ENCODE peak calls at places on chromosome 7, in eight cellular contexts. K is tibial artery, O is GM12865, I is spleen, Z is astrocyte, A is fibroblast of mammary gland, H is lower lobe of right lung, L is cardiac fibroblast. V is an unnamed sample.

GRCh38 chr7:37419496-37419895 is 29.2 kb downstream of the ELMO1 start:
- DNase-seq in K (no peak), O (no peak), H (no peak), L (no peak), I (no peak), A (no peak), Z (no peak), V (no peak)

GRCh38 chr7:72325561-72325960 is 86.6 kb downstream of the CALN1 start:
- DNase-seq in A (no peak), L (no peak), O (no peak), Z (no peak), H (no peak), K (no peak), I (no peak), V (no peak)

GRCh38 chr7:80699030-80699638 is 60.7 kb downstream of the CD36 start:
- DNase-seq in K (no peak), Z (no peak), A (peak; percentile 69), L (peak; percentile 76), H (no peak), I (no peak), O (peak; percentile 46), V (no peak)

GRCh38 chr7:101595246-101595645 is 33.9 kb downstream of the MYL10 start:
- DNase-seq in Z (no peak), A (no peak), L (no peak), I (no peak), H (no peak), O (no peak), K (no peak), V (no peak)

GRCh38 chr7:74612015-74612829 is 45.3 kb upstream of the GTF2I start:
- DNase-seq in L (no peak), K (no peak), A (no peak), Z (peak; percentile 51), O (no peak), H (peak; percentile 61), I (no peak), V (no peak)

GRCh38 chr7:129851174-129851573 is 101.6 kb downstream of the UBE2H start:
- DNase-seq in L (no peak), K (no peak), Z (no peak), H (no peak), I (no peak), O (no peak), A (no peak), V (no peak)

GRCh38 chr7:101553771-101554445 is 75.2 kb downstream of the MYL10 start:
- DNase-seq in L (no peak), H (no peak), O (no peak), K (no peak), A (no peak), I (no peak), Z (no peak), V (peak; percentile 6)

GRCh38 chr7:115359919-115360318 is 438.0 kb downstream of the MDFIC start:
- DNase-seq in Z (peak; percentile 8), K (no peak), H (no peak), I (no peak), O (no peak), A (peak; percentile 57), L (no peak), V (no peak)

GRCh38 chr7:22866965-22867364 is 44.3 kb upstream of the TOMM7 start:
- DNase-seq in O (no peak), A (peak; percentile 85), K (no peak), L (peak; percentile 85), Z (peak; percentile 55), I (no peak), H (no peak), V (no peak)

GRCh38 chr7:1863091-1863900 is 193.2 kb downstream of the ELFN1 start:
- DNase-seq in Z (no peak), L (no peak), K (no peak), A (no peak), H (no peak), I (no peak), O (no peak), V (no peak)

GRCh38 chr7:696426-697258 is 29.9 kb upstream of the DNAAF5 start:
- DNase-seq in L (peak; percentile 21), A (no peak), K (no peak), H (no peak), Z (no peak), I (peak; percentile 70), O (no peak), V (no peak)

GRCh38 chr7:118298771-118299170 is 74.3 kb downstream of the ANKRD7 start:
- DNase-seq in H (no peak), O (no peak), L (no peak), Z (no peak), K (no peak), I (no peak), A (no peak), V (no peak)

GRCh38 chr7:153941061-153941460 is 111.1 kb upstream of the DPP6 start:
- DNase-seq in K (no peak), I (no peak), A (no peak), L (no peak), O (no peak), H (no peak), Z (no peak), V (no peak)

GRCh38 chr7:22672892-22673637 is 53.9 kb upstream of the IL6 start:
- DNase-seq in K (no peak), H (no peak), A (no peak), O (peak; percentile 71), Z (no peak), I (no peak), L (no peak), V (no peak)

GRCh38 chr7:155947051-155947450 is 134.8 kb upstream of the SHH start:
- DNase-seq in L (peak; percentile 23), Z (peak; percentile 77), K (no peak), O (no peak), A (peak; percentile 9), I (no peak), H (no peak), V (no peak)

GRCh38 chr7:149610441-149611011 is 112.9 kb upstream of the ZNF746 start:
- DNase-seq in H (no peak), L (no peak), K (no peak), Z (peak; percentile 29), I (peak; percentile 3), O (no peak), A (peak; percentile 36), V (no peak)

GRCh38 chr7:27345164-27345887 is 102.7 kb downstream of the EVX1 start:
- DNase-seq in H (no peak), L (no peak), A (no peak), O (no peak), K (no peak), I (no peak), Z (no peak), V (no peak)

GRCh38 chr7:22176791-22177412 is 180.1 kb downstream of the RAPGEF5 start:
- DNase-seq in A (no peak), H (no peak), L (no peak), K (no peak), Z (no peak), O (no peak), I (no peak), V (no peak)

GRCh38 chr7:93799750-93800357 is 90.7 kb downstream of the TFPI2 start:
- DNase-seq in I (no peak), K (no peak), A (peak; percentile 42), H (no peak), O (peak; percentile 9), Z (peak; percentile 11), L (peak; percentile 64), V (no peak)

DNA sequence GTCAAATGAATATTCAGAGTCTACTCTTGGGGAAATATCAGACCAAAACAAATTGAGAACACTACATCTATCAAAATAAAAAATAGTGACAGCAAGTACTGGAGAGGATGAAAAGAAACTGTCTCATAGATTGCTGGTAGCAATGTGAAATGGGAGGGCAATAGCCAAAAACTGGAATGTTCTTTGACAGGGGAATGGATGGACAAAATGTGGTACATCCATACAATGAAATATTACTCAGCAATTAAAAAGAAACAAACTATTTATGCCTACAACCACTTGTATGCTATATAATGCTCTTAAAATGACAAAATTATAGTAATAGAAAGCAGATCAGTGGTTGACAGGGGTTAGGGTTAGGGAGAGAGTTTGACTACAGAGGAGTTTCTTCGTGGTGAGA is 46.0 kb downstream of the CYP51A1 start:
- DNase-seq in H (no peak), Z (no peak), I (no peak), A (no peak), O (no peak), K (no peak), L (no peak), V (no peak)
- H3K4me3 ChIP-seq in H (no peak overlapping the region), Z (no peak overlapping the region), I (no peak overlapping the region), A (no peak overlapping the region), O (no peak overlapping the region), K (no peak overlapping the region), L (no peak overlapping the region), V (no peak overlapping the region)

GRCh38 chr7:139776486-139777303 is 1.1 kb downstream of the HIPK2 start:
- DNase-seq in I (peak; percentile 83), H (no peak), K (no peak), O (peak; percentile 56), L (peak; percentile 59), A (peak; percentile 40), Z (peak; percentile 52), V (peak; percentile 31)

GRCh38 chr7:139775829-139776266 is 1.9 kb downstream of the HIPK2 start:
- DNase-seq in L (peak; percentile 93), O (peak; percentile 87), K (peak; percentile 82), I (no peak), Z (peak; percentile 60), H (peak; percentile 60), A (peak; percentile 91), V (peak; percentile 93)

GRCh38 chr7:139777304-139777890 is 401 bp downstream of the HIPK2 start:
- DNase-seq in I (peak; percentile 90), K (no peak), H (peak; percentile 70), Z (no peak), L (no peak), A (no peak), O (no peak), V (no peak)

GRCh38 chr7:139774376-139774775 is 3.4 kb downstream of the HIPK2 start:
- DNase-seq in Z (peak; percentile 92), O (no peak), I (no peak), K (no peak), L (peak; percentile 92), A (peak; percentile 96), H (no peak), V (no peak)

GRCh38 chr7:139777948-139778841 is at the start of gene HIPK2:
- DNase-seq in K (peak; percentile 75), A (peak; percentile 79), H (peak; percentile 88), O (peak; percentile 85), L (peak; percentile 70), I (peak; percentile 95), Z (peak; percentile 54), V (peak; percentile 39)
- H3K4me3 ChIP-seq in K (peak within 1 kb of the TSS; percentile 83), A (peak within 1 kb of the TSS; percentile 97), H (peak within 1 kb of the TSS; percentile 85), O (peak within 1 kb of the TSS; percentile 96), L (peak within 1 kb of the TSS; percentile 79), I (peak within 1 kb of the TSS; percentile 94), Z (peak within 1 kb of the TSS; percentile 93), V (peak within 1 kb of the TSS; percentile 67)

GRCh38 chr7:133921635-133922182 is 205.4 kb upstream of the LRGUK start:
- DNase-seq in H (no peak), L (no peak), Z (no peak), A (no peak), K (no peak), O (no peak), I (no peak), V (no peak)
- H3K4me3 ChIP-seq in H (no peak overlapping the region), L (no peak overlapping the region), Z (no peak overlapping the region), A (no peak overlapping the region), K (no peak overlapping the region), O (no peak overlapping the region), I (no peak overlapping the region), V (no peak overlapping the region)

DNA sequence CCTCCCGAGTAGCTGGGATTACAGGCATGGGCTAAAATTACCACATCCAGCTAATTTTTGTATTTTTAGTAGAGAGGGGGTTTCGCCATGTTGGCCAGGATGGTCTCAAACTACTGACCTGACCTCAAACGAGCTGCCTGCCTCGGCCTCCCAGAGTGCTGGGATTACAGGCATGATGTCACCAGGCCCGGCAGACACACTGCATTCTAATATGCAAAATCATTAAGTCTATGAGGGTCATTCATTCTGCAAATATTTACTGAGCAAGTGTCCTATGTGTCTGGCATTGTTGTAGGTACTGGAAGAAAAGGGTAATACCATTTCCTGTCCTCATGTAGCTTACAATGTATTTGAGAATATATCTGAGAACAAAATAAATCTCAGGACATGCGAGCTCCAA is 2.7 kb downstream of the PUS7 start:
- DNase-seq in H (no peak), I (no peak), O (no peak), Z (peak; percentile 12), K (no peak), L (peak; percentile 9), A (no peak), V (no peak)
- H3K4me3 ChIP-seq in H (no peak overlapping the region), I (no peak overlapping the region), O (no peak overlapping the region), Z (no peak overlapping the region), K (no peak overlapping the region), L (no peak overlapping the region), A (no peak overlapping the region), V (no peak overlapping the region)

V was measured in tibial nerve.